ENCODE peak calls at places on chromosomes 3 and 15, in ten cellular contexts. W is PC-3, L is AG10803, S is GM12878, D is kidney epithelial cell, A is GM06990, N is fibroblast of the aortic adventitia, V is fibroblast of pulmonary artery, O is NB4, I is tibial nerve. X is an unnamed sample.

GRCh38 chr3:188881954-188882641 is 289.7 kb upstream of the TPRG1 start:
- DNase-seq in W (peak), L (peak), S (no peak), D (peak), A (no peak), N (peak), V (peak), O (no peak), I (no peak), X (peak)

GRCh38 chr3:56075089-56075488 is 393.2 kb downstream of the ERC2 start:
- DNase-seq in W (no peak), L (no peak), S (no peak), D (no peak), A (no peak), N (no peak), V (no peak), O (no peak), I (no peak), X (no peak)

GRCh38 chr3:61908344-61908743 is 347.0 kb downstream of the PTPRG start:
- DNase-seq in W (no peak), L (peak), S (no peak), D (no peak), A (no peak), N (peak), V (peak), O (no peak), I (no peak), X (no peak)

GRCh38 chr15:39188930-39189329 is 391.9 kb upstream of the THBS1 start:
- DNase-seq in W (peak), L (peak), S (no peak), D (peak), A (no peak), N (peak), V (peak), O (peak), I (no peak), X (peak)

GRCh38 chr3:63202529-63202928 is 75.6 kb upstream of the SYNPR start:
- DNase-seq in W (no peak), L (no peak), S (no peak), D (no peak), A (no peak), N (peak), V (no peak), O (no peak), I (no peak), X (no peak)

GRCh38 chr3:49276475-49277356 is at the start of gene C3orf62:
- DNase-seq in W (peak), L (peak), S (peak), D (peak), A (peak), N (peak), V (peak), O (peak), I (peak), X (peak)

GRCh38 chr3:49534581-49535495 is 19.4 kb upstream of the BSN start:
- DNase-seq in W (no peak), L (no peak), S (no peak), D (peak), A (no peak), N (no peak), V (no peak), O (no peak), I (no peak), X (peak)

GRCh38 chr3:14374444-14374883 is 27.9 kb upstream of the SLC6A6 start:
- DNase-seq in W (no peak), L (no peak), S (no peak), D (no peak), A (no peak), N (no peak), V (no peak), O (no peak), I (no peak), X (no peak)

GRCh38 chr3:106589306-106589942 is 720.6 kb upstream of the CBLB start:
- DNase-seq in W (no peak), L (peak), S (no peak), D (no peak), A (no peak), N (peak), V (peak), O (no peak), I (no peak), X (peak)

GRCh38 chr15:32688151-32688639 is 29.6 kb upstream of the GREM1 start:
- DNase-seq in W (peak), L (peak), S (no peak), D (peak), A (no peak), N (no peak), V (no peak), O (no peak), I (no peak), X (peak)

GRCh38 chr3:76753599-76753998 is 286.3 kb upstream of the ROBO2 start:
- DNase-seq in W (no peak), L (no peak), S (no peak), D (no peak), A (no peak), N (no peak), V (no peak), O (no peak), I (no peak), X (no peak)

GRCh38 chr3:104279617-104280016 is 1087.1 kb upstream of the ALCAM start:
- DNase-seq in W (peak), L (peak), S (no peak), D (peak), A (no peak), N (peak), V (peak), O (no peak), I (no peak), X (peak)

GRCh38 chr3:36944012-36944640 is 728 bp downstream of the TRANK1 start:
- DNase-seq in W (peak), L (peak), S (no peak), D (no peak), A (peak), N (peak), V (peak), O (peak), I (no peak), X (peak)

GRCh38 chr3:69014022-69014580 is 617 bp upstream of the EOGT start:
- DNase-seq in W (no peak), L (no peak), S (peak), D (no peak), A (no peak), N (no peak), V (no peak), O (peak), I (no peak), X (no peak)

GRCh38 chr3:69013256-69014021 is at the start of gene EOGT:
- DNase-seq in W (peak), L (peak), S (peak), D (peak), A (peak), N (peak), V (peak), O (peak), I (peak), X (peak)

GRCh38 chr3:69011331-69011730 is 2.2 kb downstream of the EOGT start:
- DNase-seq in W (no peak), L (peak), S (no peak), D (no peak), A (no peak), N (no peak), V (peak), O (no peak), I (no peak), X (no peak)

GRCh38 chr3:69012111-69012835 is 1.2 kb downstream of the EOGT start:
- DNase-seq in W (no peak), L (peak), S (no peak), D (no peak), A (peak), N (peak), V (peak), O (no peak), I (no peak), X (no peak)

DNA sequence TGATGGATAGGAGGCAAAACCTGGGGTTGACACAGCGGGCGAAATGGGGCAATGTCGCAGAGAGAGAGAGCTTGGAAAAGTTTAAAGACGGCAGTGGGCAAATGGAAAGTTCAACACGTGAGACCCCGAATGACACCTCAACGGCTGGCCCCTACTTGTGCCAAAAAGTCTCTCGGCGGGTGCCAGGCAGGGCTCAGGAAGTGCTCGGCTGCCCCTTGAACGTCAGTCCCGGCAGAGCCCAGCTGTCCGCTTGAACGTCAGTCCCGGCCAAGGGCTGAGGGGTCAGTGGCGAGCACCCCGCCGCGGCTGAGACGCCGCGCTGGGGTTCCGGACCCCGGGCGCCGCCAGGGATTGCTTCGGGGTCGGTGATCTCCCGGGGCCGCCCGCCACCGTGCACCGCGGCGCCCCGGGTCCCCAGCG is 638 bp downstream of the EOGT start:
- DNase-seq in W (peak), L (peak), S (no peak), D (no peak), A (peak), N (peak), V (peak), O (peak), I (no peak), X (peak)
- H3K4me3 ChIP-seq in W (peak), L (peak), S (peak), D (peak), A (peak), N (peak), V (peak), O (no peak), I (peak), X (peak)

DNA sequence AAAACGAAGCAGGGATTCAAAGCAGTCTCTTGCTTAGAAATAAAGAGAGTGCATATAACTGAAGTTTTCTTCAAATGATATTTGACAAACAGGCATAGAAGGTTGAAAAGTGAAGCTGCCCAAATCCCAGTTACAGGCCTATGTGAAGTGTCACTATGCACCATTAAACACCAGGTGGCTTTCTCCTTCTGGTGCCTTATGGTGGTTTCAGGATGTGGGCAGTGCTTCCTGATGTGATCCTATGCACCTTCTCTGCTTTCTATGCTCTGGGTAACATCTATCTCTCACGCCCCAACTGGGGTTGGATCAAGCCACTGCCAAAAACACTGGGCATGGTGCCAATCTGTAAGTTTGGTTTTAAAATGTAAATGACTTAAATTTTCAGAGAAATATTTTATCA is 744.7 kb downstream of the TUSC7 start:
- DNase-seq in W (no peak), L (no peak), S (no peak), D (no peak), A (no peak), N (no peak), V (no peak), O (no peak), I (no peak), X (no peak)
- TF ChIP-seq CTCF in W (no peak), L (peak), S (no peak), D (no peak), A (no peak), N (no peak), V (no peak), O (no peak), I (no peak), X (no peak)

DNA sequence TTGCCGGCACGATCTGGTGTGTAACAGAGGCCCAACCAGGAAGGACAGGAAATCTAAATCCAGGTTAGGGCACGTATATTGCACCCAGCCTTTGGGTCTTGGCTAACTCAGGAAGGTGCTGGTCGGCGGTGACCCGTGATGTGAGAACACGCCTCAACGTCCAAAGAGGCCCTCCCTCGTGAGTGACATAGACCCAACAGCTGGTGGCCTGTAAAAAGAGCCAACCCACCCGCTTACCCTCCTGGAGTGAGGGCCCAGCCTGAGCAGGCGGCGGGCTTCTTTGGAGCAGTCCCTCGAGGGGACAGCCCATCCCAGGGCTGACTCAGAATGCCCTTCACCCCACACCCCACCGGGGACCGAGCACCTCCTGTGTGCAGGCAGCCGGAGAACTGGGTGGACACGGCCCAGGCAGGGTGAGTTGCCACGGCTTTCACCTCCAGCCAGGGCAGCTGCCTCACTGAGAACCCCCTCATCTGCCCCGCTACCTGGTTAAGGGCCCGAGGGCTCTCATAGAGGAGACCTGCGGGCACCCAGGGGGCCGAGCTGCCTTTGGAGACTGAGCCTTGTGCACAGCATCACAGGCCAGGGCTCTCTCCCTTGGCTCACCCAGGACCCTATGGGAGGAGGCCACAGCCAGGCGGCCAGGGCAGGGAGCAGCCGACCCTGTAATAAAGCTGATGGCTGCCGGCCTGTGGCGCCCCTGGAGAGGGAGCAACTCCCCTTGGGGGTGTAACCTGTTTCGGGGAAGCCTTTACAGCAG is 41.8 kb downstream of the ZNF710 start:
- DNase-seq in W (no peak), L (no peak), S (no peak), D (no peak), A (no peak), N (no peak), V (no peak), O (no peak), I (no peak), X (no peak)
- H3K4me3 ChIP-seq in W (no peak), L (no peak), S (no peak), D (no peak), A (no peak), N (no peak), V (no peak), O (no peak), I (no peak), X (no peak)

GRCh38 chr3:125318859-125319258 is 56.3 kb downstream of the ZNF148 start:
- DNase-seq in W (no peak), L (no peak), S (no peak), D (no peak), A (no peak), N (no peak), V (no peak), O (no peak), I (no peak), X (no peak)

GRCh38 chr3:125324341-125324740 is 50.8 kb downstream of the ZNF148 start:
- DNase-seq in W (no peak), L (peak), S (no peak), D (no peak), A (no peak), N (no peak), V (no peak), O (no peak), I (no peak), X (no peak)

GRCh38 chr3:125319765-125320164 is 55.4 kb downstream of the ZNF148 start:
- DNase-seq in W (no peak), L (no peak), S (no peak), D (no peak), A (no peak), N (no peak), V (no peak), O (no peak), I (no peak), X (no peak)

GRCh38 chr3:125322917-125323316 is 52.2 kb downstream of the ZNF148 start:
- DNase-seq in W (no peak), L (no peak), S (no peak), D (no peak), A (no peak), N (no peak), V (no peak), O (no peak), I (no peak), X (no peak)

GRCh38 chr3:125322166-125322565 is 53.0 kb downstream of the ZNF148 start:
- DNase-seq in W (peak), L (peak), S (no peak), D (no peak), A (no peak), N (peak), V (peak), O (no peak), I (no peak), X (peak)
- TF ChIP-seq CTCF in W (no peak), L (no peak), S (no peak), D (no peak), A (no peak), N (no peak), V (no peak), O (no peak), I (no peak), X (no peak)

GRCh38 chr15:96416934-96417759 is 86.6 kb downstream of the NR2F2 start:
- DNase-seq in W (no peak), L (no peak), S (no peak), D (no peak), A (no peak), N (peak), V (peak), O (peak), I (no peak), X (no peak)
- H3K4me3 ChIP-seq in W (no peak), L (no peak), S (no peak), D (peak), A (no peak), N (peak), V (no peak), O (peak), I (peak), X (peak)

DNA sequence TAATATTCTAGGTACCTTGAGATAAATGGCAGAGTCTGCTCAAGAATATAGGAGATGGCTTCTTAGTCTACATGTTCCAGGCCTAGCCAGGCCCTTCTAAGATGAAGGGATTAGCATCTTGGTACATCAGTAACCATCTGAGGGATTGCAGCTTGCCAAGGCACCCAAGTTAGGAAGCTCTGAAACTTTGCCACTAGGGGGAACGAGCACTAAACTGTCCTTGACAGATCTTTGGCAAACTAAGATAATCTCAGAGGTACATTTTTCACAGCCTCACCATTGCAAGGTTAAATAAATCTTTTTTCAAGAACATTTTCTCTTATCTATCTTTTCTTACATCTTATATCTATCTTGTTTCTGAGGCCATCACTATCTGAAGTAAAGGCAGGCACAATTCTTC is 351.2 kb downstream of the RAP2B start:
- DNase-seq in W (peak), L (peak), S (no peak), D (no peak), A (no peak), N (peak), V (peak), O (peak), I (no peak), X (no peak)
- TF ChIP-seq CTCF in W (peak), L (peak), S (no peak), D (no peak), A (peak), N (peak), V (peak), O (peak), I (no peak), X (no peak)

GRCh38 chr3:39981547-39982184 is 172.3 kb downstream of the MYRIP start:
- DNase-seq in W (no peak), L (no peak), S (no peak), D (no peak), A (no peak), N (peak), V (peak), O (no peak), I (no peak), X (no peak)

GRCh38 chr3:39980781-39981180 is 171.4 kb downstream of the MYRIP start:
- DNase-seq in W (no peak), L (no peak), S (no peak), D (no peak), A (no peak), N (no peak), V (no peak), O (no peak), I (no peak), X (no peak)

GRCh38 chr3:39978293-39978692 is 168.9 kb downstream of the MYRIP start:
- DNase-seq in W (no peak), L (no peak), S (no peak), D (no peak), A (no peak), N (no peak), V (no peak), O (no peak), I (no peak), X (no peak)

GRCh38 chr3:39980021-39980420 is 170.6 kb downstream of the MYRIP start:
- DNase-seq in W (no peak), L (no peak), S (no peak), D (no peak), A (no peak), N (no peak), V (no peak), O (no peak), I (no peak), X (no peak)

GRCh38 chr3:39982665-39983357 is 173.4 kb downstream of the MYRIP start:
- DNase-seq in W (peak), L (no peak), S (no peak), D (no peak), A (no peak), N (no peak), V (no peak), O (no peak), I (no peak), X (no peak)
- H3K4me3 ChIP-seq in W (no peak), L (no peak), S (no peak), D (no peak), A (no peak), N (no peak), V (no peak), O (no peak), I (no peak), X (no peak)

X was measured in astrocyte of the spinal cord.